ENCODE peak calls at places on chromosomes 11 and 22, in six cellular contexts. Q, T, C, P, A and N are unnamed samples.

GRCh38 chr11:65500262-65501004 is 1.6 kb downstream of the MALAT1 start:
- DNase-seq in A (no peak), C (no peak), Q (no peak), P (peak), T (peak), N (no peak)

GRCh38 chr22:40594924-40595323 is 41.6 kb downstream of the MRTFA start:
- DNase-seq in P (no peak), Q (no peak), A (no peak), C (no peak), T (no peak), N (no peak)

GRCh38 chr11:73321342-73322110 is 13.4 kb downstream of the ARHGEF17 start:
- DNase-seq in P (no peak), Q (no peak), A (peak), T (no peak), C (no peak), N (no peak)

GRCh38 chr11:6599884-6600390 is 3.5 kb downstream of the RRP8 start:
- DNase-seq in T (no peak), A (no peak), Q (no peak), C (no peak), P (no peak), N (no peak)

GRCh38 chr11:77085652-77086051 is 17.0 kb upstream of the OMP start:
- DNase-seq in Q (no peak), A (no peak), T (peak), C (peak), P (no peak), N (no peak)

GRCh38 chr11:78298216-78298860 is 109.6 kb downstream of the USP35 start:
- DNase-seq in Q (no peak), C (no peak), A (no peak), T (no peak), P (no peak), N (no peak)

GRCh38 chr11:131246156-131246555 is 124.3 kb upstream of the NTM start:
- DNase-seq in Q (no peak), C (no peak), P (no peak), A (no peak), T (no peak), N (no peak)

GRCh38 chr11:65432133-65432650 is 9.6 kb downstream of the NEAT1 start:
- DNase-seq in A (no peak), T (no peak), C (no peak), P (no peak), Q (no peak), N (no peak)

GRCh38 chr11:2102132-2102882 is 36.9 kb downstream of the IGF2 start:
- DNase-seq in P (no peak), T (no peak), C (no peak), Q (no peak), A (no peak), N (no peak)

GRCh38 chr11:34492806-34493414 is 20.7 kb downstream of the ELF5 start:
- DNase-seq in A (peak), C (no peak), Q (peak), T (no peak), P (peak), N (peak)

GRCh38 chr22:46735747-46736608 is 2.1 kb downstream of the CERK start:
- DNase-seq in T (no peak), A (no peak), P (no peak), Q (peak), C (no peak), N (no peak)

GRCh38 chr11:74011360-74012071 is 2.6 kb upstream of the UCP3 start:
- DNase-seq in T (no peak), A (peak), P (no peak), C (no peak), Q (no peak), N (no peak)

GRCh38 chr11:692824-693414 is 2.1 kb downstream of the DEAF1 start:
- DNase-seq in P (peak), C (peak), Q (no peak), T (no peak), A (no peak), N (no peak)